ENCODE peak calls at places on chromosomes 6 and 20, in six cellular contexts. U is OCI-LY7, E is HCT116, F is transverse colon, X is fibroblast of lung, Y is Peyer's patch. A is an unnamed sample.

GRCh38 chr20:25254571-25254970 is 6.7 kb downstream of the PYGB start:
- DNase-seq in F (peak; percentile 3), E (no peak), U (no peak), Y (no peak), X (no peak), A (no peak)

GRCh38 chr6:167549187-167549586 is 224.3 kb downstream of the TTLL2 start:
- DNase-seq in F (no peak), X (no peak), E (no peak), Y (no peak), U (no peak), A (no peak)

GRCh38 chr20:35145141-35145564 is 2.0 kb downstream of the EDEM2 start:
- DNase-seq in E (peak; percentile 47), Y (no peak), F (no peak), U (peak; percentile 81), X (peak; percentile 62), A (no peak)

GRCh38 chr20:38692436-38693411 is 31.6 kb upstream of the SLC32A1 start:
- DNase-seq in U (peak; percentile 60), F (peak; percentile 26), Y (no peak), E (peak; percentile 8), X (peak; percentile 56), A (peak; percentile 80)

GRCh38 chr20:31713312-31714049 is 9.2 kb downstream of the BCL2L1 start:
- DNase-seq in Y (peak; percentile 49), E (peak; percentile 69), U (no peak), X (peak; percentile 93), F (peak; percentile 55), A (no peak)

GRCh38 chr6:93992976-93993375 is 573.6 kb upstream of the EPHA7 start:
- DNase-seq in X (peak; percentile 0), Y (no peak), U (no peak), E (no peak), F (no peak), A (no peak)

GRCh38 chr6:117559299-117559698 is 43.0 kb downstream of the GOPC start:
- DNase-seq in X (no peak), U (no peak), Y (no peak), E (no peak), F (no peak), A (no peak)

GRCh38 chr6:105616521-105616920 is 213.6 kb upstream of the PREP start:
- DNase-seq in E (no peak), X (no peak), F (no peak), Y (no peak), U (no peak), A (no peak)

GRCh38 chr6:83970582-83970981 is 63.0 kb upstream of the MRAP2 start:
- DNase-seq in E (no peak), Y (no peak), F (no peak), U (no peak), X (no peak), A (no peak)

GRCh38 chr6:23269436-23269835 is 700.1 kb downstream of the HDGFL1 start:
- DNase-seq in F (no peak), U (no peak), Y (no peak), X (no peak), E (no peak), A (no peak)

GRCh38 chr6:36933102-36933501 is 21.4 kb upstream of the PI16 start:
- DNase-seq in F (no peak), E (no peak), X (peak; percentile 61), U (no peak), Y (no peak), A (no peak)

GRCh38 chr6:131488780-131489179 is 84.2 kb upstream of the ARG1 start:
- DNase-seq in F (no peak), X (peak; percentile 2), Y (no peak), U (no peak), E (no peak), A (no peak)

GRCh38 chr6:35047265-35048011 is 93.7 kb downstream of the TCP11 start:
- DNase-seq in E (no peak), Y (no peak), F (peak; percentile 26), X (peak; percentile 66), U (no peak), A (peak; percentile 76)

GRCh38 chr20:63594043-63594561 is 20.1 kb upstream of the HELZ2 start:
- DNase-seq in Y (no peak), U (no peak), F (no peak), E (no peak), X (peak; percentile 69), A (no peak)

GRCh38 chr6:125307150-125307838 is 5.5 kb upstream of the HDDC2 start:
- DNase-seq in U (no peak), Y (no peak), E (no peak), F (no peak), X (peak; percentile 48), A (no peak)

GRCh38 chr20:63704749-63705117 is 3.0 kb downstream of the ARFRP1 start:
- DNase-seq in X (no peak), F (no peak), U (no peak), E (no peak), Y (no peak), A (no peak)

GRCh38 chr20:9442858-9443257 is 71.5 kb upstream of the LAMP5 start:
- DNase-seq in E (no peak), X (peak; percentile 18), F (no peak), Y (no peak), U (no peak), A (no peak)

GRCh38 chr6:133890941-133891813 is 2.3 kb downstream of the TCF21 start:
- DNase-seq in U (no peak), E (no peak), X (no peak), Y (peak; percentile 68), F (peak; percentile 13), A (no peak)

GRCh38 chr6:33314943-33315752 is 1.3 kb upstream of the TAPBP start:
- DNase-seq in Y (peak; percentile 89), F (peak; percentile 86), U (no peak), X (no peak), E (no peak), A (no peak)

GRCh38 chr20:59006864-59007757 is at the start of gene CTSZ:
- DNase-seq in E (no peak), U (peak; percentile 53), Y (peak; percentile 90), X (peak; percentile 29), F (peak; percentile 88), A (no peak)

GRCh38 chr20:58892126-58892931 is 39.8 kb downstream of the GNAS start:
- DNase-seq in E (no peak), X (peak; percentile 73), F (peak; percentile 80), Y (peak; percentile 75), U (peak; percentile 84), A (peak; percentile 91)

GRCh38 chr6:29777319-29777718 is 50.3 kb upstream of the HLA-G start:
- DNase-seq in Y (no peak), F (no peak), X (no peak), E (no peak), U (no peak), A (no peak)

GRCh38 chr20:13525225-13525940 is 113.3 kb downstream of the TASP1 start:
- DNase-seq in X (peak; percentile 79), E (no peak), Y (no peak), U (no peak), F (no peak), A (no peak)

GRCh38 chr6:112155900-112156299 is 68.5 kb downstream of the FAM229B start:
- DNase-seq in Y (no peak), X (peak; percentile 68), U (no peak), F (no peak), E (no peak), A (no peak)

GRCh38 chr6:140388141-140388802 is 1013.8 kb upstream of the CITED2 start:
- DNase-seq in U (no peak), X (no peak), Y (no peak), E (no peak), F (no peak), A (no peak)

GRCh38 chr6:96450082-96450759 is 71.4 kb upstream of the UFL1 start:
- DNase-seq in Y (no peak), U (no peak), X (peak; percentile 13), E (no peak), F (peak; percentile 24), A (no peak)

GRCh38 chr6:141866731-141867502 is 265.8 kb upstream of the GJE1 start:
- DNase-seq in U (no peak), F (no peak), Y (no peak), X (no peak), E (no peak), A (no peak)

DNA sequence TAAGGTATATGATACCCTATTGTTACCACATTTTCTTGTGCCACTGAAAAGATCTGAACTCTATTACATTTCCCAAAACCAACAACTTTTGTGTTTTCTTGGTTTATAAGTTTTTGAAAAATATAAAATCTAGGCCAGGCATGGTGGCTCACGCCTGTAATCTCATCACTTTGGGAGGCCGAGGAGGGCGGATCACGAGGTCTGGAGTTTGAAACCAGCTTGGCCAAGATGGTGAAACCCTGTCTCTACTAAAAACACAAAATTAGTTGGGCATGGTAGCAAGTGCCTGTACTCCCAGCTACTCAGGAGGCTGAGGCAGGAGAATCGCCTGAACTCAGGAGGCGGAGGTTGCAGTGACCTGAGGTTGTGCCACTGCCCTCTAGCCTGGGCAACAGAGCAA is 34.3 kb downstream of the SAMHD1 start:
- DNase-seq in X (no peak), E (no peak), U (no peak), F (no peak), Y (no peak), A (no peak)
- H3K36me3 ChIP-seq in X (no peaks in the 10 kb centered on the region), E (no peaks in the 10 kb centered on the region), U (peaks cover 19% of the 10 kb centered on the region), F (peaks cover 26% of the 10 kb centered on the region), Y (peaks cover 83% of the 10 kb centered on the region), A (no peaks in the 10 kb centered on the region)

GRCh38 chr6:45951771-45952529 is 63.7 kb downstream of the CLIC5 start:
- DNase-seq in F (peak; percentile 23), U (no peak), E (no peak), Y (no peak), X (peak; percentile 46), A (no peak)

GRCh38 chr6:45947807-45948206 is 67.9 kb downstream of the CLIC5 start:
- DNase-seq in E (no peak), F (no peak), Y (no peak), X (no peak), U (no peak), A (no peak)

GRCh38 chr6:45952546-45952945 is 63.1 kb downstream of the CLIC5 start:
- DNase-seq in U (no peak), E (no peak), F (no peak), Y (no peak), X (no peak), A (no peak)

GRCh38 chr6:45949256-45949655 is 66.4 kb downstream of the CLIC5 start:
- DNase-seq in X (peak; percentile 65), U (no peak), Y (no peak), F (peak; percentile 18), E (no peak), A (no peak)

GRCh38 chr6:45951291-45951690 is 64.4 kb downstream of the CLIC5 start:
- DNase-seq in Y (no peak), E (no peak), F (no peak), X (no peak), U (no peak), A (no peak)
- H3K27ac ChIP-seq in Y (no peak overlapping the region), E (no peak overlapping the region), F (peak overlapping the region; percentile 50), X (no peak overlapping the region), U (no peak overlapping the region), A (no peak overlapping the region)

DNA sequence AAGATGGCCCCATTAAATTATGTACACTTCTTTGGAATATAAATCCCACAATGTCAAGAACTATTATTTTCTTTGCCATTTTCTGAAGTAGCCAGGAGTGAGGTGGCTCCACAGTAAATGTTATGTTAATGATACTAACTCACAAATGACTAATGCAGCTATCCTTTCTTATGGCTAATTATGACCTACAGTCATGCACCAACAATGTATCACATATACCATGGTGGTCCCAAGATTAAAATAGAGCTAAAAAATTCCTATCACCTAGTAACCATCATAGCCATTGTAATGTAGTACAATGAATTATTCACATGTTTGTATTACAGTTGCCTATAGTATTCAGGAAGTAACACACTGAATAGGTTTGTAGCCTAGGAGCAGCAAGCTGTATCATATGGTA is 15.4 kb downstream of the ECHDC1 start:
- DNase-seq in E (no peak), U (no peak), X (peak; percentile 82), F (no peak), Y (no peak), A (no peak)
- H3K36me3 ChIP-seq in E (peaks cover 13% of the 10 kb centered on the region), U (peaks cover 27% of the 10 kb centered on the region), X (peaks cover 4% of the 10 kb centered on the region), F (peaks cover 17% of the 10 kb centered on the region), Y (peaks cover 24% of the 10 kb centered on the region), A (peaks cover 60% of the 10 kb centered on the region)

GRCh38 chr20:62308102-62308822 is 5.5 kb downstream of the ADRM1 start:
- DNase-seq in F (no peak), U (no peak), Y (no peak), X (no peak), E (no peak), A (no peak)
- H3K27ac ChIP-seq in F (no peak overlapping the region), U (no peak overlapping the region), Y (no peak overlapping the region), X (no peak overlapping the region), E (peak overlapping the region; percentile 95), A (no peak overlapping the region)